ENCODE peak calls at places on chromosome 16, in four cellular contexts. T is IMR-90, X is BJ, Y is esophagus muscularis mucosa. H is an unnamed sample.
A peak's percentile ranks its signal among the peaks of the same experiment; 100 is the strongest.

GRCh38 chr16:55035956-55036355 is 105.3 kb downstream of the IRX5 start:
- DNase-seq in X (no peak), Y (no peak), T (peak; percentile 5), H (no peak)

GRCh38 chr16:66007717-66008116 is 358.8 kb upstream of the CDH5 start:
- DNase-seq in X (peak; percentile 23), Y (no peak), T (peak; percentile 93), H (no peak)

GRCh38 chr16:48217708-48218107 is 26.4 kb upstream of the LONP2 start:
- DNase-seq in X (no peak), T (no peak), Y (no peak), H (no peak)

GRCh38 chr16:30787613-30788378 is 791 bp upstream of the ZNF629 start:
- DNase-seq in X (no peak), T (no peak), Y (no peak), H (no peak)

GRCh38 chr16:74601131-74601871 is 5.6 kb downstream of the GLG1 start:
- DNase-seq in Y (no peak), T (no peak), X (no peak), H (no peak)

GRCh38 chr16:81940781-81941560 is 70.3 kb downstream of the SDR42E1 start:
- DNase-seq in T (peak; percentile 64), X (peak; percentile 24), Y (no peak), H (no peak)

GRCh38 chr16:75062135-75062943 is 54.2 kb downstream of the LDHD start:
- DNase-seq in T (peak; percentile 69), Y (no peak), X (no peak), H (peak; percentile 81)

GRCh38 chr16:81928975-81929374 is 82.3 kb downstream of the SDR42E1 start:
- DNase-seq in T (no peak), X (no peak), Y (no peak), H (no peak)

GRCh38 chr16:391885-392335 is 5.1 kb upstream of the NME4 start:
- DNase-seq in X (no peak), T (peak; percentile 83), Y (no peak), H (no peak)

GRCh38 chr16:21179983-21180365 is 21.5 kb downstream of the LDAF1 start:
- DNase-seq in T (no peak), Y (no peak), X (no peak), H (no peak)

GRCh38 chr16:57775661-57776469 is 26.4 kb downstream of the KIFC3 start:
- DNase-seq in Y (no peak), T (no peak), X (no peak), H (no peak)

GRCh38 chr16:12612598-12613101 is 191.0 kb downstream of the CPPED1 start:
- DNase-seq in Y (peak; percentile 37), T (no peak), X (no peak), H (no peak)

GRCh38 chr16:16025214-16025968 is 76.0 kb downstream of the ABCC1 start:
- DNase-seq in T (peak; percentile 97), Y (no peak), X (peak; percentile 58), H (no peak)

GRCh38 chr16:22681551-22681880 is 132.4 kb upstream of the HS3ST2 start:
- DNase-seq in X (no peak), T (no peak), Y (no peak), H (no peak)

GRCh38 chr16:74936902-74937560 is 47.9 kb downstream of the WDR59 start:
- DNase-seq in Y (no peak), X (peak; percentile 45), T (peak; percentile 95), H (no peak)

GRCh38 chr16:56783332-56783731 is 53.4 kb downstream of the NUP93 start:
- DNase-seq in T (no peak), Y (no peak), X (no peak), H (no peak)

GRCh38 chr16:76650579-76650978 is 373.4 kb downstream of the CNTNAP4 start:
- DNase-seq in Y (no peak), X (no peak), T (no peak), H (no peak)

GRCh38 chr16:80691111-80691761 is 113.2 kb downstream of the CDYL2 start:
- DNase-seq in T (peak; percentile 21), Y (no peak), X (no peak), H (no peak)

GRCh38 chr16:87442581-87442966 is 50.2 kb downstream of the ZCCHC14 start:
- DNase-seq in X (no peak), T (peak; percentile 31), Y (no peak), H (no peak)

GRCh38 chr16:50585331-50585776 is 37.2 kb downstream of the NKD1 start:
- DNase-seq in T (no peak), X (no peak), Y (peak; percentile 93), H (peak; percentile 85)

GRCh38 chr16:80974649-80975376 is 31.9 kb downstream of the CMC2 start:
- DNase-seq in Y (no peak), T (no peak), X (no peak), H (no peak)

GRCh38 chr16:88762258-88762870 is 22.7 kb downstream of the PIEZO1 start:
- DNase-seq in T (no peak), X (no peak), Y (no peak), H (no peak)
- H3K4me3 ChIP-seq in T (no peak overlapping the region), X (no peak overlapping the region), Y (no peak overlapping the region), H (no peak overlapping the region)

GRCh38 chr16:89115216-89115949 is 21.7 kb downstream of the ACSF3 start:
- DNase-seq in Y (peak; percentile 93), X (no peak), T (no peak), H (peak; percentile 89)

GRCh38 chr16:89113152-89113547 is 19.5 kb downstream of the ACSF3 start:
- DNase-seq in Y (no peak), X (no peak), T (no peak), H (peak; percentile 30)

GRCh38 chr16:89112377-89113151 is 18.9 kb downstream of the ACSF3 start:
- DNase-seq in T (no peak), Y (no peak), X (no peak), H (no peak)

GRCh38 chr16:89113661-89114060 is 20.0 kb downstream of the ACSF3 start:
- DNase-seq in T (no peak), X (no peak), Y (no peak), H (no peak)

GRCh38 chr16:89114159-89114981 is 20.7 kb downstream of the ACSF3 start:
- DNase-seq in X (no peak), T (no peak), Y (no peak), H (no peak)
- H3K36me3 ChIP-seq in X (peaks cover 32% of the 10 kb centered on the region), T (peaks cover 54% of the 10 kb centered on the region), Y (peaks cover 85% of the 10 kb centered on the region), H (peaks cover 61% of the 10 kb centered on the region)

GRCh38 chr16:7405166-7405565 is 72.5 kb downstream of the RBFOX1 start:
- DNase-seq in Y (no peak), T (no peak), X (no peak), H (peak; percentile 81)
- TF ChIP-seq CTCF in Y (no peak), T (no peak), X (no peak), H (peak; percentile 61)

GRCh38 chr16:69523571-69523970 is 42.2 kb upstream of the NFAT5 start:
- DNase-seq in T (no peak), Y (no peak), X (no peak), H (no peak)

GRCh38 chr16:69522041-69522578 is 43.7 kb upstream of the NFAT5 start:
- DNase-seq in Y (no peak), T (no peak), X (no peak), H (no peak)

GRCh38 chr16:69520800-69521602 is 44.8 kb upstream of the NFAT5 start:
- DNase-seq in T (no peak), X (no peak), Y (no peak), H (no peak)

GRCh38 chr16:69522732-69523404 is 42.9 kb upstream of the NFAT5 start:
- DNase-seq in Y (no peak), T (no peak), X (no peak), H (no peak)

DNA sequence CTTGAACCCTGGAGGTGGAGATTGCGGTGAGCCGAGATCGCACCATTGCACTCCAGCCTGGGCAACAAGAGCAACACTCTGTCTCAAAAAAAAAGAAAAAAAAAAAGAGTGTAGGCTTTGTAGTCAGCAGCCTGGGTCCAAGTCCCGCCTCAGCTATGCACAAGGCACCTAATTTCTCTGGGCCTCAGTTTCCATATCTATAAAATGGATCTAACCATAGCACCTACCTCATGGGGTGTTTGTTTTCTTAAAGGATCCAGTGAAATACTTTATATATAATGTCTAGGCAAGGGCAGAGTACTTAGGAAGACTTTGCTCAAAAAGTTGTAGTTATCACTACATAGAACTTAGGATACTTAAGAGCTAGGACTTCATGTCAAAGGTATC is 45.4 kb upstream of the NFAT5 start:
- DNase-seq in Y (no peak), T (no peak), X (no peak), H (no peak)
- H3K4me3 ChIP-seq in Y (no peak overlapping the region), T (no peak overlapping the region), X (no peak overlapping the region), H (no peak overlapping the region)

GRCh38 chr16:3484328-3485096 is 10.8 kb downstream of the C16orf90 start:
- DNase-seq in X (no peak), Y (no peak), T (no peak), H (no peak)
- H3K36me3 ChIP-seq in X (peaks cover 52% of the 10 kb centered on the region), Y (peaks cover 83% of the 10 kb centered on the region), T (peaks cover 70% of the 10 kb centered on the region), H (peaks cover 74% of the 10 kb centered on the region)